ENCODE peak calls at places on chromosome 9, in four cellular contexts. L is gastrocnemius medialis, R is sigmoid colon, C is coronary artery. V is an unnamed sample.

GRCh38 chr9:133967024-133967741 is 24.9 kb downstream of the VAV2 start:
- DNase-seq in L (no peak), R (no peak), C (no peak), V (no peak)

GRCh38 chr9:111599092-111599947 is at the start of gene PTGR1:
- DNase-seq in C (peak), R (peak), L (peak), V (peak)

GRCh38 chr9:80644044-80644443 is 1045.3 kb downstream of the TLE1 start:
- DNase-seq in L (no peak), C (no peak), R (no peak), V (no peak)

GRCh38 chr9:127330501-127330900 is 65.9 kb downstream of the GARNL3 start:
- DNase-seq in C (no peak), R (no peak), L (no peak), V (no peak)

GRCh38 chr9:129620669-129621295 is at the start of gene C9orf50:
- DNase-seq in R (no peak), L (no peak), C (no peak), V (no peak)

GRCh38 chr9:127580879-127581278 is 31.2 kb upstream of the STXBP1 start:
- DNase-seq in L (no peak), C (no peak), R (no peak), V (no peak)

GRCh38 chr9:37531699-37532098 is 44.5 kb downstream of the FBXO10 start:
- DNase-seq in L (no peak), R (no peak), C (no peak), V (no peak)

GRCh38 chr9:130765135-130766030 is 69.7 kb upstream of the ABL1 start:
- DNase-seq in R (no peak), C (no peak), L (no peak), V (peak)

GRCh38 chr9:131282688-131283422 is 6.5 kb upstream of the FAM78A start:
- DNase-seq in R (no peak), C (no peak), L (peak), V (no peak)

GRCh38 chr9:105503873-105504272 is 54.1 kb upstream of the FKTN start:
- DNase-seq in L (no peak), R (no peak), C (no peak), V (no peak)

GRCh38 chr9:95425910-95426551 is 90.7 kb downstream of the PTCH1 start:
- DNase-seq in C (no peak), R (no peak), L (no peak), V (no peak)

GRCh38 chr9:79446540-79447307 is 125.0 kb upstream of the TLE4 start:
- DNase-seq in R (no peak), C (no peak), L (no peak), V (peak)

GRCh38 chr9:102113191-102113590 is 374.7 kb upstream of the GRIN3A start:
- DNase-seq in C (no peak), L (no peak), R (no peak), V (no peak)

GRCh38 chr9:133202688-133203453 is 6.2 kb downstream of the OBP2B start:
- DNase-seq in R (no peak), L (no peak), C (no peak), V (no peak)

GRCh38 chr9:74940600-74940999 is 12.1 kb downstream of the C9orf40 start:
- DNase-seq in L (no peak), R (no peak), C (no peak), V (no peak)

GRCh38 chr9:97387936-97388684 is 23.8 kb upstream of the TDRD7 start:
- DNase-seq in R (no peak), C (no peak), L (no peak), V (no peak)

GRCh38 chr9:128894764-128895163 is 12.8 kb downstream of the LRRC8A start:
- DNase-seq in C (no peak), R (no peak), L (no peak), V (no peak)

GRCh38 chr9:83432104-83432627 is 106.0 kb downstream of the FRMD3 start:
- DNase-seq in L (peak), C (peak), R (peak), V (peak)

GRCh38 chr9:132973713-132974112 is 4.8 kb upstream of the GFI1B start:
- DNase-seq in L (no peak), R (no peak), C (no peak), V (peak)

GRCh38 chr9:129139993-129140396 is 28.8 kb downstream of the PTPA start:
- DNase-seq in C (peak), R (peak), L (peak), V (peak)

GRCh38 chr9:89695441-89695891 is 90.7 kb downstream of the GADD45G start:
- DNase-seq in C (no peak), R (no peak), L (no peak), V (no peak)

GRCh38 chr9:76585487-76586459 is 126.8 kb downstream of the GCNT1 start:
- DNase-seq in R (no peak), L (no peak), C (no peak), V (no peak)

GRCh38 chr9:127136081-127136879 is 13.8 kb upstream of the ANGPTL2 start:
- DNase-seq in C (no peak), R (no peak), L (no peak), V (no peak)

GRCh38 chr9:13078164-13078563 is 201.3 kb downstream of the MPDZ start:
- DNase-seq in C (no peak), L (no peak), R (no peak), V (peak)

GRCh38 chr9:108586451-108586850 is 269.3 kb downstream of the ACTL7B start:
- DNase-seq in R (no peak), L (no peak), C (no peak), V (peak)

GRCh38 chr9:123310551-123311249 is 42.3 kb upstream of the STRBP start:
- DNase-seq in L (no peak), R (peak), C (no peak), V (no peak)
- H3K4me3 ChIP-seq in L (no peak), R (no peak), C (no peak), V (no peak)

GRCh38 chr9:91374939-91375338 is 13.2 kb upstream of the AUH start:
- DNase-seq in C (no peak), L (no peak), R (no peak), V (peak)
- TF ChIP-seq CTCF in C (no peak), L (no peak), R (no peak), V (no peak)

GRCh38 chr9:91536211-91536691 is 112.6 kb upstream of the NFIL3 start:
- DNase-seq in C (no peak), R (no peak), L (no peak), V (peak)
- H3K4me3 ChIP-seq in C (no peak), R (no peak), L (no peak), V (no peak)

GRCh38 chr9:136923881-136924280 is 20.7 kb downstream of the FBXW5 start:
- DNase-seq in C (no peak), R (no peak), L (no peak), V (no peak)

GRCh38 chr9:136926749-136927148 is 17.8 kb downstream of the FBXW5 start:
- DNase-seq in L (no peak), R (no peak), C (no peak), V (no peak)

GRCh38 chr9:136925414-136926153 is 19.0 kb downstream of the FBXW5 start:
- DNase-seq in C (no peak), R (no peak), L (no peak), V (no peak)

GRCh38 chr9:136927343-136928261 is 16.9 kb downstream of the FBXW5 start:
- DNase-seq in C (no peak), L (no peak), R (no peak), V (peak)

GRCh38 chr9:136926154-136926704 is 18.3 kb downstream of the FBXW5 start:
- DNase-seq in C (no peak), R (no peak), L (no peak), V (no peak)
- TF ChIP-seq CTCF in C (no peak), R (no peak), L (no peak), V (peak)